ENCODE peak calls at places on chromosome 16, in eight cellular contexts. C is heart left ventricle, O is transverse colon, A is uterus, S is HCT116, M is tibial nerve, J is A549, V is body of pancreas. B is an unnamed sample.
A peak's percentile ranks its signal among the peaks of the same experiment; 100 is the strongest.

GRCh38 chr16:600781-601180 is 10.9 kb downstream of the RAB40C start:
- DNase-seq in C (no peak), S (no peak), V (no peak), O (no peak), M (no peak), J (no peak), A (no peak), B (no peak)

GRCh38 chr16:19389246-19389645 is 28.4 kb upstream of the TMC5 start:
- DNase-seq in V (peak; percentile 73), O (peak; percentile 84), C (no peak), M (no peak), A (no peak), J (peak; percentile 43), S (no peak), B (no peak)

GRCh38 chr16:50680907-50681885 is at the start of gene SNX20:
- DNase-seq in S (no peak), J (no peak), C (no peak), M (no peak), V (peak; percentile 48), O (peak; percentile 58), A (no peak), B (no peak)

GRCh38 chr16:15976929-15977637 is 27.7 kb downstream of the ABCC1 start:
- DNase-seq in O (no peak), C (no peak), V (no peak), J (no peak), M (no peak), A (peak; percentile 33), S (no peak), B (no peak)

GRCh38 chr16:2325791-2326190 is 14.7 kb downstream of the ABCA3 start:
- DNase-seq in A (no peak), J (no peak), O (no peak), C (no peak), V (no peak), S (no peak), M (no peak), B (no peak)

GRCh38 chr16:71894921-71895678 is at the start of gene IST1:
- DNase-seq in J (peak; percentile 97), S (peak; percentile 96), C (peak; percentile 99), V (peak; percentile 98), M (peak; percentile 96), A (peak; percentile 98), O (peak; percentile 98), B (peak; percentile 97)

GRCh38 chr16:14562691-14563491 is 67.2 kb downstream of the PARN start:
- DNase-seq in V (peak; percentile 54), O (peak; percentile 41), A (no peak), J (peak; percentile 53), C (no peak), M (no peak), S (no peak), B (no peak)

GRCh38 chr16:46859719-46860152 is 24.4 kb upstream of the GPT2 start:
- DNase-seq in M (no peak), J (peak; percentile 80), S (peak; percentile 83), O (peak; percentile 59), V (no peak), C (no peak), A (no peak), B (no peak)

GRCh38 chr16:22311520-22311919 is 14.3 kb downstream of the POLR3E start:
- DNase-seq in V (no peak), O (no peak), J (no peak), A (no peak), S (no peak), M (no peak), C (no peak), B (no peak)

GRCh38 chr16:84098939-84099338 is 17.8 kb downstream of the MBTPS1 start:
- DNase-seq in J (no peak), V (no peak), C (no peak), A (no peak), O (no peak), S (no peak), M (no peak), B (no peak)

GRCh38 chr16:52546291-52546941 is 527 bp downstream of the TOX3 start:
- DNase-seq in A (no peak), M (no peak), V (no peak), C (peak; percentile 42), S (no peak), O (no peak), J (no peak), B (no peak)

GRCh38 chr16:87297918-87298631 is 19.1 kb downstream of the C16orf95 start:
- DNase-seq in M (no peak), S (no peak), J (peak; percentile 68), O (no peak), C (no peak), V (no peak), A (no peak), B (no peak)

GRCh38 chr16:11955713-11956123 is 9.3 kb upstream of the TNFRSF17 start:
- DNase-seq in O (no peak), A (no peak), J (no peak), S (no peak), M (no peak), C (no peak), V (no peak), B (peak; percentile 88)
- H3K4me1 ChIP-seq in O (no peaks in the 10 kb centered on the region), A (no peaks in the 10 kb centered on the region), J (peaks cover 3% of the 10 kb centered on the region), S (peaks cover 5% of the 10 kb centered on the region), M (no peaks in the 10 kb centered on the region), C (no peaks in the 10 kb centered on the region), V (no peaks in the 10 kb centered on the region), B (no peaks in the 10 kb centered on the region)

GRCh38 chr16:30894540-30895368 is 877 bp upstream of the BCL7C start:
- DNase-seq in C (no peak), A (no peak), O (no peak), M (no peak), V (no peak), S (no peak), J (no peak), B (no peak)

GRCh38 chr16:30896203-30896889 is at the start of gene CTF1:
- DNase-seq in S (peak; percentile 65), V (peak; percentile 58), O (peak; percentile 62), M (peak; percentile 65), A (peak; percentile 90), J (no peak), C (peak; percentile 85), B (no peak)

GRCh38 chr16:30899794-30900193 is 3.4 kb downstream of the CTF1 start:
- DNase-seq in S (no peak), M (no peak), C (no peak), O (no peak), A (no peak), V (no peak), J (no peak), B (no peak)

GRCh38 chr16:30895592-30896202 is 717 bp upstream of the CTF1 start:
- DNase-seq in A (peak; percentile 39), S (peak; percentile 34), O (no peak), V (no peak), J (no peak), C (no peak), M (no peak), B (no peak)

GRCh38 chr16:30896890-30897730 is 696 bp downstream of the CTF1 start:
- DNase-seq in C (peak; percentile 96), J (peak; percentile 71), S (peak; percentile 86), M (peak; percentile 84), V (peak; percentile 92), O (peak; percentile 91), A (peak; percentile 89), B (no peak)
- TF ChIP-seq POLR2A in C (no peak), J (no peak), S (no peak), M (no peak), V (no peak), O (peak; percentile 16), A (no peak), B (peak; percentile 38)

GRCh38 chr16:11734025-11734652 is 8.5 kb downstream of the TXNDC11 start:
- DNase-seq in S (no peak), A (no peak), J (no peak), M (no peak), V (no peak), C (no peak), O (peak; percentile 4), B (no peak)
- H3K4me1 ChIP-seq in S (peaks cover 13% of the 10 kb centered on the region), A (peaks cover 4% of the 10 kb centered on the region), J (peaks cover 10% of the 10 kb centered on the region), M (peaks cover 66% of the 10 kb centered on the region), V (peaks cover 89% of the 10 kb centered on the region), C (peaks cover 26% of the 10 kb centered on the region), O (peaks cover 1% of the 10 kb centered on the region), B (peaks cover 27% of the 10 kb centered on the region)

GRCh38 chr16:8901318-8901861 is 19.2 kb downstream of the LITAFD start:
- DNase-seq in M (no peak), V (no peak), O (no peak), S (no peak), A (no peak), C (no peak), J (no peak), B (no peak)
- TF ChIP-seq POLR2A in M (no peak), V (no peak), O (no peak), S (no peak), A (no peak), C (no peak), J (no peak), B (no peak)

GRCh38 chr16:85638248-85638647 is 25.1 kb downstream of the GSE1 start:
- DNase-seq in S (no peak), V (no peak), J (no peak), M (no peak), A (no peak), C (no peak), O (no peak), B (no peak)

GRCh38 chr16:85635545-85636140 is 22.5 kb downstream of the GSE1 start:
- DNase-seq in O (no peak), C (no peak), S (no peak), A (no peak), M (no peak), V (peak; percentile 87), J (no peak), B (no peak)

GRCh38 chr16:85637808-85638186 is 24.7 kb downstream of the GSE1 start:
- DNase-seq in S (no peak), V (peak; percentile 77), O (no peak), M (no peak), J (no peak), C (no peak), A (no peak), B (no peak)

GRCh38 chr16:85636234-85636812 is 23.2 kb downstream of the GSE1 start:
- DNase-seq in O (no peak), V (no peak), J (no peak), A (no peak), C (no peak), S (no peak), M (no peak), B (no peak)

DNA sequence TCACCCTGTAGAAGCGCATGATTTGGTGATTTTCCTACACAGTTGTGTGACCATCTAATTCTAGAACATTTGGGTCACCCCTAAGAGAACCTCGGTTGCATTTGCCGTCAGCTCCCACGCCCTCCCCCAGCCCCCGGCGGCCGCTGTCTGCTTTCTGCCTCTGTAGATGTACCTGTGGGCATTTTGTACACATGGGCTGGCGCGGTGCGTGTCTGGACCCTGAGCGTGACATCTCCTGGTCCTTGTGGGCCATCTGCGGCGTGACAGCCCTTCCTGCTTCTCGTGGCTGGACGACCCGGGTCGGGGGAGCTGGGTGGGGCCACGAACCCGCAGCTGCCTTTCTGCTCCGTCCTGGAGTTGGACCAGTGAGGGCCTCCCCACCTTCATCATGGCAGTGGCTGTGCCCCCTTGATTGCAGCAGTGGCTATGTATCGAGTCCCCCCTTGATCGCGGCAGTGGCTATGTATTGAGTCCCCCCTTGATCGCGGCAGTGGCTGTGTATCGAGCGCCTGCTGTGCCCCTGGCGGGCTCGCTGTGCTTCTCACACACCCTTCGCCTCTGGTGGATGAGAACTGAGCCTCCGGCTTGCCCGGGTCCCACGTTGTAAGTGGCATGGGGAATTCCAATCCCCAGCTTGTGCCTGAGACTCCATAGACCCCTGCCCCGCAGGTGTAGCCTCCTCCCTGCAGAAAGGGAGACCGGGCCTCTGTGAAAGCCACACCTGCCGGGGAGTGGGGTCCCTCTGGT is 24.1 kb downstream of the GSE1 start:
- DNase-seq in C (no peak), S (no peak), J (no peak), O (no peak), V (no peak), A (no peak), M (no peak), B (no peak)
- H3K4me1 ChIP-seq in C (peaks cover 7% of the 10 kb centered on the region), S (peaks cover 24% of the 10 kb centered on the region), J (peaks cover 12% of the 10 kb centered on the region), O (peaks cover 21% of the 10 kb centered on the region), V (peaks cover 100% of the 10 kb centered on the region), A (no peaks in the 10 kb centered on the region), M (peaks cover 17% of the 10 kb centered on the region), B (peaks cover 44% of the 10 kb centered on the region)

B was measured in vagina.